ENCODE peak calls at places on chromosome 13, in six cellular contexts. One of them, this sample, is unnamed.

GRCh38 chr13:100063333-100063732 is 25.6 kb upstream of the PCCA start:
- DNase-seq in activated T-cell treated with anti-CD3 and anti-CD28 coated beads for 24 hours: no peak
- DNase-seq in activated CD8-positive, alpha-beta T cell treated with anti-CD3 and anti-CD28 coated beads, Interleukin-2, amount 10 ng/mL, durations not matched to agents 7 days and 5 days: no peak
- DNase-seq in heart left ventricle: no peak
- DNase-seq in H54: no peak
- DNase-seq in cardiac fibroblast: peak; percentile 62
- DNase-seq in this sample: no peak

GRCh38 chr13:76023644-76024043 is 387.5 kb downstream of the LMO7 start:
- DNase-seq in activated CD8-positive, alpha-beta T cell treated with anti-CD3 and anti-CD28 coated beads, Interleukin-2, amount 10 ng/mL, durations not matched to agents 7 days and 5 days: no peak
- DNase-seq in heart left ventricle: no peak
- DNase-seq in H54: no peak
- DNase-seq in cardiac fibroblast: no peak
- DNase-seq in activated T-cell treated with anti-CD3 and anti-CD28 coated beads for 24 hours: no peak
- DNase-seq in this sample: no peak

GRCh38 chr13:85241045-85241444 is 558.2 kb downstream of the SLITRK6 start:
- DNase-seq in cardiac fibroblast: peak; percentile 41
- DNase-seq in H54: peak; percentile 20
- DNase-seq in activated T-cell treated with anti-CD3 and anti-CD28 coated beads for 24 hours: no peak
- DNase-seq in heart left ventricle: no peak
- DNase-seq in activated CD8-positive, alpha-beta T cell treated with anti-CD3 and anti-CD28 coated beads, Interleukin-2, amount 10 ng/mL, durations not matched to agents 7 days and 5 days: no peak
- DNase-seq in this sample: no peak

GRCh38 chr13:30038884-30039283 is 188.5 kb upstream of the UBL3 start:
- DNase-seq in heart left ventricle: no peak
- DNase-seq in cardiac fibroblast: peak; percentile 24
- DNase-seq in activated CD8-positive, alpha-beta T cell treated with anti-CD3 and anti-CD28 coated beads, Interleukin-2, amount 10 ng/mL, durations not matched to agents 7 days and 5 days: no peak
- DNase-seq in H54: no peak
- DNase-seq in activated T-cell treated with anti-CD3 and anti-CD28 coated beads for 24 hours: no peak
- DNase-seq in this sample: no peak

GRCh38 chr13:92260363-92260762 is 861.9 kb downstream of the GPC5 start:
- DNase-seq in H54: no peak
- DNase-seq in activated CD8-positive, alpha-beta T cell treated with anti-CD3 and anti-CD28 coated beads, Interleukin-2, amount 10 ng/mL, durations not matched to agents 7 days and 5 days: no peak
- DNase-seq in activated T-cell treated with anti-CD3 and anti-CD28 coated beads for 24 hours: no peak
- DNase-seq in cardiac fibroblast: no peak
- DNase-seq in heart left ventricle: no peak
- DNase-seq in this sample: no peak

GRCh38 chr13:33352520-33352919 is 67.0 kb upstream of the STARD13 start:
- DNase-seq in cardiac fibroblast: no peak
- DNase-seq in heart left ventricle: peak; percentile 35
- DNase-seq in activated T-cell treated with anti-CD3 and anti-CD28 coated beads for 24 hours: no peak
- DNase-seq in activated CD8-positive, alpha-beta T cell treated with anti-CD3 and anti-CD28 coated beads, Interleukin-2, amount 10 ng/mL, durations not matched to agents 7 days and 5 days: no peak
- DNase-seq in H54: no peak
- DNase-seq in this sample: no peak

GRCh38 chr13:98482476-98483444 is 94.1 kb downstream of the STK24 start:
- DNase-seq in heart left ventricle: peak; percentile 86
- DNase-seq in activated CD8-positive, alpha-beta T cell treated with anti-CD3 and anti-CD28 coated beads, Interleukin-2, amount 10 ng/mL, durations not matched to agents 7 days and 5 days: no peak
- DNase-seq in H54: peak; percentile 22
- DNase-seq in activated T-cell treated with anti-CD3 and anti-CD28 coated beads for 24 hours: no peak
- DNase-seq in cardiac fibroblast: peak; percentile 85
- DNase-seq in this sample: no peak

GRCh38 chr13:48233886-48234488 is 981 bp downstream of the ITM2B start:
- DNase-seq in cardiac fibroblast: peak; percentile 72
- DNase-seq in H54: no peak
- DNase-seq in heart left ventricle: no peak
- DNase-seq in activated CD8-positive, alpha-beta T cell treated with anti-CD3 and anti-CD28 coated beads, Interleukin-2, amount 10 ng/mL, durations not matched to agents 7 days and 5 days: no peak
- DNase-seq in activated T-cell treated with anti-CD3 and anti-CD28 coated beads for 24 hours: no peak
- DNase-seq in this sample: no peak

GRCh38 chr13:34107814-34108213 is 289.9 kb downstream of the RFC3 start:
- DNase-seq in H54: no peak
- DNase-seq in activated CD8-positive, alpha-beta T cell treated with anti-CD3 and anti-CD28 coated beads, Interleukin-2, amount 10 ng/mL, durations not matched to agents 7 days and 5 days: no peak
- DNase-seq in activated T-cell treated with anti-CD3 and anti-CD28 coated beads for 24 hours: no peak
- DNase-seq in cardiac fibroblast: peak; percentile 11
- DNase-seq in heart left ventricle: no peak
- DNase-seq in this sample: no peak

GRCh38 chr13:113749956-113750355 is 9.1 kb upstream of the TMEM255B start:
- DNase-seq in H54: no peak
- DNase-seq in cardiac fibroblast: no peak
- DNase-seq in activated T-cell treated with anti-CD3 and anti-CD28 coated beads for 24 hours: no peak
- DNase-seq in activated CD8-positive, alpha-beta T cell treated with anti-CD3 and anti-CD28 coated beads, Interleukin-2, amount 10 ng/mL, durations not matched to agents 7 days and 5 days: no peak
- DNase-seq in heart left ventricle: no peak
- DNase-seq in this sample: no peak

GRCh38 chr13:99269627-99270252 is 11.6 kb upstream of the GPR18 start:
- DNase-seq in activated CD8-positive, alpha-beta T cell treated with anti-CD3 and anti-CD28 coated beads, Interleukin-2, amount 10 ng/mL, durations not matched to agents 7 days and 5 days: peak; percentile 46
- DNase-seq in H54: no peak
- DNase-seq in cardiac fibroblast: peak; percentile 78
- DNase-seq in activated T-cell treated with anti-CD3 and anti-CD28 coated beads for 24 hours: no peak
- DNase-seq in heart left ventricle: no peak
- DNase-seq in this sample: peak; percentile 24

GRCh38 chr13:91078093-91078679 is 269.3 kb upstream of the MIR17HG start:
- DNase-seq in activated CD8-positive, alpha-beta T cell treated with anti-CD3 and anti-CD28 coated beads, Interleukin-2, amount 10 ng/mL, durations not matched to agents 7 days and 5 days: no peak
- DNase-seq in activated T-cell treated with anti-CD3 and anti-CD28 coated beads for 24 hours: no peak
- DNase-seq in H54: no peak
- DNase-seq in heart left ventricle: no peak
- DNase-seq in cardiac fibroblast: peak; percentile 34
- DNase-seq in this sample: no peak

GRCh38 chr13:100440756-100441421 is 147.7 kb downstream of the GGACT start:
- DNase-seq in activated CD8-positive, alpha-beta T cell treated with anti-CD3 and anti-CD28 coated beads, Interleukin-2, amount 10 ng/mL, durations not matched to agents 7 days and 5 days: no peak
- DNase-seq in activated T-cell treated with anti-CD3 and anti-CD28 coated beads for 24 hours: no peak
- DNase-seq in heart left ventricle: no peak
- DNase-seq in H54: peak; percentile 26
- DNase-seq in cardiac fibroblast: peak; percentile 45
- DNase-seq in this sample: no peak

GRCh38 chr13:109595466-109595865 is 190.9 kb downstream of the IRS2 start:
- DNase-seq in activated T-cell treated with anti-CD3 and anti-CD28 coated beads for 24 hours: no peak
- DNase-seq in activated CD8-positive, alpha-beta T cell treated with anti-CD3 and anti-CD28 coated beads, Interleukin-2, amount 10 ng/mL, durations not matched to agents 7 days and 5 days: no peak
- DNase-seq in heart left ventricle: no peak
- DNase-seq in cardiac fibroblast: no peak
- DNase-seq in H54: no peak
- DNase-seq in this sample: no peak

GRCh38 chr13:108961542-108962125 is 332.2 kb downstream of the MYO16 start:
- DNase-seq in heart left ventricle: no peak
- DNase-seq in cardiac fibroblast: peak; percentile 74
- DNase-seq in activated CD8-positive, alpha-beta T cell treated with anti-CD3 and anti-CD28 coated beads, Interleukin-2, amount 10 ng/mL, durations not matched to agents 7 days and 5 days: peak; percentile 27
- DNase-seq in activated T-cell treated with anti-CD3 and anti-CD28 coated beads for 24 hours: no peak
- DNase-seq in H54: peak; percentile 28
- DNase-seq in this sample: peak; percentile 10

GRCh38 chr13:33188093-33188882 is 97.3 kb downstream of the STARD13 start:
- DNase-seq in H54: no peak
- DNase-seq in cardiac fibroblast: peak; percentile 51
- DNase-seq in heart left ventricle: no peak
- DNase-seq in activated T-cell treated with anti-CD3 and anti-CD28 coated beads for 24 hours: no peak
- DNase-seq in activated CD8-positive, alpha-beta T cell treated with anti-CD3 and anti-CD28 coated beads, Interleukin-2, amount 10 ng/mL, durations not matched to agents 7 days and 5 days: no peak
- DNase-seq in this sample: no peak

GRCh38 chr13:112438515-112438914 is 62.4 kb downstream of the SPACA7 start:
- DNase-seq in H54: no peak
- DNase-seq in activated T-cell treated with anti-CD3 and anti-CD28 coated beads for 24 hours: no peak
- DNase-seq in activated CD8-positive, alpha-beta T cell treated with anti-CD3 and anti-CD28 coated beads, Interleukin-2, amount 10 ng/mL, durations not matched to agents 7 days and 5 days: no peak
- DNase-seq in heart left ventricle: no peak
- DNase-seq in cardiac fibroblast: no peak
- DNase-seq in this sample: no peak

GRCh38 chr13:102729560-102730275 is 34.9 kb upstream of the METTL21C start:
- DNase-seq in activated CD8-positive, alpha-beta T cell treated with anti-CD3 and anti-CD28 coated beads, Interleukin-2, amount 10 ng/mL, durations not matched to agents 7 days and 5 days: no peak
- DNase-seq in cardiac fibroblast: peak; percentile 87
- DNase-seq in heart left ventricle: no peak
- DNase-seq in H54: no peak
- DNase-seq in activated T-cell treated with anti-CD3 and anti-CD28 coated beads for 24 hours: no peak
- DNase-seq in this sample: no peak

GRCh38 chr13:23506821-23507210 is 63.4 kb upstream of the TNFRSF19 start:
- DNase-seq in activated T-cell treated with anti-CD3 and anti-CD28 coated beads for 24 hours: no peak
- DNase-seq in cardiac fibroblast: peak; percentile 63
- DNase-seq in heart left ventricle: no peak
- DNase-seq in activated CD8-positive, alpha-beta T cell treated with anti-CD3 and anti-CD28 coated beads, Interleukin-2, amount 10 ng/mL, durations not matched to agents 7 days and 5 days: no peak
- DNase-seq in H54: no peak
- DNase-seq in this sample: no peak

GRCh38 chr13:40384976-40385857 is 281.2 kb downstream of the FOXO1 start:
- DNase-seq in H54: no peak
- DNase-seq in activated T-cell treated with anti-CD3 and anti-CD28 coated beads for 24 hours: no peak
- DNase-seq in activated CD8-positive, alpha-beta T cell treated with anti-CD3 and anti-CD28 coated beads, Interleukin-2, amount 10 ng/mL, durations not matched to agents 7 days and 5 days: no peak
- DNase-seq in cardiac fibroblast: no peak
- DNase-seq in heart left ventricle: no peak
- DNase-seq in this sample: no peak

GRCh38 chr13:57630661-57631606 is 610 bp upstream of the PCDH17 start:
- DNase-seq in heart left ventricle: no peak
- DNase-seq in H54: no peak
- DNase-seq in cardiac fibroblast: no peak
- DNase-seq in activated CD8-positive, alpha-beta T cell treated with anti-CD3 and anti-CD28 coated beads, Interleukin-2, amount 10 ng/mL, durations not matched to agents 7 days and 5 days: no peak
- DNase-seq in activated T-cell treated with anti-CD3 and anti-CD28 coated beads for 24 hours: no peak
- DNase-seq in this sample: no peak

GRCh38 chr13:109666656-109667448 is 119.5 kb downstream of the IRS2 start:
- DNase-seq in heart left ventricle: no peak
- DNase-seq in activated T-cell treated with anti-CD3 and anti-CD28 coated beads for 24 hours: no peak
- DNase-seq in H54: peak; percentile 30
- DNase-seq in activated CD8-positive, alpha-beta T cell treated with anti-CD3 and anti-CD28 coated beads, Interleukin-2, amount 10 ng/mL, durations not matched to agents 7 days and 5 days: no peak
- DNase-seq in cardiac fibroblast: peak; percentile 34
- DNase-seq in this sample: no peak

GRCh38 chr13:109345433-109345941 is 440.9 kb downstream of the IRS2 start:
- DNase-seq in activated CD8-positive, alpha-beta T cell treated with anti-CD3 and anti-CD28 coated beads, Interleukin-2, amount 10 ng/mL, durations not matched to agents 7 days and 5 days: no peak
- DNase-seq in cardiac fibroblast: peak; percentile 16
- DNase-seq in H54: peak; percentile 25
- DNase-seq in heart left ventricle: no peak
- DNase-seq in activated T-cell treated with anti-CD3 and anti-CD28 coated beads for 24 hours: no peak
- DNase-seq in this sample: no peak

GRCh38 chr13:93775507-93776108 is 549.0 kb downstream of the GPC6 start:
- DNase-seq in activated T-cell treated with anti-CD3 and anti-CD28 coated beads for 24 hours: no peak
- DNase-seq in cardiac fibroblast: peak; percentile 64
- DNase-seq in H54: no peak
- DNase-seq in activated CD8-positive, alpha-beta T cell treated with anti-CD3 and anti-CD28 coated beads, Interleukin-2, amount 10 ng/mL, durations not matched to agents 7 days and 5 days: no peak
- DNase-seq in heart left ventricle: no peak
- DNase-seq in this sample: no peak

GRCh38 chr13:30019648-30020626 is 169.5 kb upstream of the UBL3 start:
- DNase-seq in cardiac fibroblast: no peak
- DNase-seq in activated T-cell treated with anti-CD3 and anti-CD28 coated beads for 24 hours: no peak
- DNase-seq in activated CD8-positive, alpha-beta T cell treated with anti-CD3 and anti-CD28 coated beads, Interleukin-2, amount 10 ng/mL, durations not matched to agents 7 days and 5 days: no peak
- DNase-seq in heart left ventricle: no peak
- DNase-seq in H54: no peak
- DNase-seq in this sample: no peak

GRCh38 chr13:80871481-80871880 is 530.6 kb upstream of the SPRY2 start:
- DNase-seq in heart left ventricle: no peak
- DNase-seq in H54: no peak
- DNase-seq in activated T-cell treated with anti-CD3 and anti-CD28 coated beads for 24 hours: no peak
- DNase-seq in cardiac fibroblast: peak; percentile 48
- DNase-seq in activated CD8-positive, alpha-beta T cell treated with anti-CD3 and anti-CD28 coated beads, Interleukin-2, amount 10 ng/mL, durations not matched to agents 7 days and 5 days: no peak
- DNase-seq in this sample: no peak

GRCh38 chr13:113360446-113360845 is 3.5 kb downstream of the GRTP1 start:
- DNase-seq in activated CD8-positive, alpha-beta T cell treated with anti-CD3 and anti-CD28 coated beads, Interleukin-2, amount 10 ng/mL, durations not matched to agents 7 days and 5 days: no peak
- DNase-seq in activated T-cell treated with anti-CD3 and anti-CD28 coated beads for 24 hours: no peak
- DNase-seq in H54: no peak
- DNase-seq in cardiac fibroblast: no peak
- DNase-seq in heart left ventricle: no peak
- DNase-seq in this sample: no peak

GRCh38 chr13:33258437-33259193 is 26.9 kb downstream of the STARD13 start:
- DNase-seq in cardiac fibroblast: peak; percentile 74
- DNase-seq in heart left ventricle: no peak
- DNase-seq in activated T-cell treated with anti-CD3 and anti-CD28 coated beads for 24 hours: no peak
- DNase-seq in H54: no peak
- DNase-seq in activated CD8-positive, alpha-beta T cell treated with anti-CD3 and anti-CD28 coated beads, Interleukin-2, amount 10 ng/mL, durations not matched to agents 7 days and 5 days: no peak
- DNase-seq in this sample: no peak

GRCh38 chr13:100130092-100130491 is 41.2 kb downstream of the PCCA start:
- DNase-seq in activated T-cell treated with anti-CD3 and anti-CD28 coated beads for 24 hours: no peak
- DNase-seq in H54: no peak
- DNase-seq in activated CD8-positive, alpha-beta T cell treated with anti-CD3 and anti-CD28 coated beads, Interleukin-2, amount 10 ng/mL, durations not matched to agents 7 days and 5 days: no peak
- DNase-seq in cardiac fibroblast: peak; percentile 27
- DNase-seq in heart left ventricle: no peak
- DNase-seq in this sample: no peak

GRCh38 chr13:107117327-107118012 is 549.5 kb upstream of the ARGLU1 start:
- DNase-seq in activated T-cell treated with anti-CD3 and anti-CD28 coated beads for 24 hours: no peak
- DNase-seq in heart left ventricle: no peak
- DNase-seq in cardiac fibroblast: no peak
- DNase-seq in activated CD8-positive, alpha-beta T cell treated with anti-CD3 and anti-CD28 coated beads, Interleukin-2, amount 10 ng/mL, durations not matched to agents 7 days and 5 days: no peak
- DNase-seq in H54: no peak
- DNase-seq in this sample: no peak

GRCh38 chr13:111029957-111030609 is 85.0 kb upstream of the ARHGEF7 start:
- DNase-seq in activated CD8-positive, alpha-beta T cell treated with anti-CD3 and anti-CD28 coated beads, Interleukin-2, amount 10 ng/mL, durations not matched to agents 7 days and 5 days: no peak
- DNase-seq in H54: no peak
- DNase-seq in cardiac fibroblast: no peak
- DNase-seq in activated T-cell treated with anti-CD3 and anti-CD28 coated beads for 24 hours: no peak
- DNase-seq in heart left ventricle: no peak
- DNase-seq in this sample: no peak

GRCh38 chr13:27374126-27374613 is 50.2 kb upstream of the GTF3A start:
- DNase-seq in H54: no peak
- DNase-seq in activated CD8-positive, alpha-beta T cell treated with anti-CD3 and anti-CD28 coated beads, Interleukin-2, amount 10 ng/mL, durations not matched to agents 7 days and 5 days: no peak
- DNase-seq in activated T-cell treated with anti-CD3 and anti-CD28 coated beads for 24 hours: no peak
- DNase-seq in heart left ventricle: no peak
- DNase-seq in cardiac fibroblast: no peak
- DNase-seq in this sample: no peak

This sample was measured in stimulated activated naive B cell treated with anti-CD40 and anti-IgM and Interleukin-4, amounts not matched to agents 10 μg/mL and 1 μg/mL and 100 μg/mL, for 72 hours.